ENCODE peak calls at places on chromosomes 11 and 22, in four cellular contexts. L is right lobe of liver, B is IMR-90, K is neuronal stem cell. R is an unnamed sample.

GRCh38 chr11:132643239-132643638 is 889.1 kb downstream of the OPCML start:
- DNase-seq in L (no peak), B (no peak), K (no peak), R (no peak)

GRCh38 chr22:40220316-40221054 is 42.8 kb downstream of the TNRC6B start:
- DNase-seq in B (no peak), L (no peak), K (no peak), R (no peak)

GRCh38 chr11:117677729-117678310 is 119.2 kb downstream of the DSCAML1 start:
- DNase-seq in K (no peak), L (no peak), B (no peak), R (no peak)

GRCh38 chr22:20663941-20664593 is 109.8 kb upstream of the SERPIND1 start:
- DNase-seq in B (no peak), K (no peak), L (no peak), R (no peak)

GRCh38 chr22:20536590-20537324 is 29.3 kb downstream of the MED15 start:
- DNase-seq in K (no peak), B (no peak), L (no peak), R (peak; percentile 33)

GRCh38 chr11:73331138-73331916 is 23.3 kb downstream of the ARHGEF17 start:
- DNase-seq in L (no peak), B (peak; percentile 36), K (peak; percentile 87), R (no peak)

GRCh38 chr11:110918351-110918750 is 206.1 kb upstream of the ARHGAP20 start:
- DNase-seq in K (no peak), L (no peak), B (no peak), R (no peak)

GRCh38 chr11:122453586-122453985 is 201.9 kb upstream of the UBASH3B start:
- DNase-seq in B (no peak), L (no peak), K (no peak), R (no peak)

GRCh38 chr11:81007046-81007445 is 1566.2 kb upstream of the TENM4 start:
- DNase-seq in K (no peak), B (peak; percentile 14), L (no peak), R (no peak)

GRCh38 chr11:100883860-100884259 is 196.8 kb downstream of the ARHGAP42 start:
- DNase-seq in L (no peak), B (no peak), K (no peak), R (no peak)

GRCh38 chr22:39290248-39290720 is 29.1 kb downstream of the RPL3 start:
- DNase-seq in B (no peak), K (no peak), L (no peak), R (no peak)

GRCh38 chr11:65851083-65851579 is 6.8 kb downstream of the CFL1 start:
- DNase-seq in B (no peak), K (no peak), L (no peak), R (no peak)

GRCh38 chr11:32792948-32793475 is 1.4 kb downstream of the CCDC73 start:
- DNase-seq in B (peak; percentile 27), K (peak; percentile 27), L (peak; percentile 28), R (no peak)

GRCh38 chr11:110606415-110606814 is 105.8 kb downstream of the ARHGAP20 start:
- DNase-seq in K (no peak), B (no peak), L (no peak), R (no peak)

GRCh38 chr11:119782673-119783072 is 53.7 kb upstream of the NECTIN1 start:
- DNase-seq in B (peak; percentile 8), L (no peak), K (no peak), R (peak; percentile 7)

GRCh38 chr11:131510662-131511061 is 140.2 kb downstream of the NTM start:
- DNase-seq in B (no peak), L (no peak), K (no peak), R (no peak)
- H3K27me3 ChIP-seq in B (no peaks in the 10 kb centered on the region), L (no peaks in the 10 kb centered on the region), K (no peaks in the 10 kb centered on the region), R (no peaks in the 10 kb centered on the region)

GRCh38 chr22:28440517-28441366 is 238.9 kb downstream of the TTC28 start:
- DNase-seq in K (no peak), B (peak; percentile 80), L (no peak), R (no peak)
- H3K4me3 ChIP-seq in K (no peak overlapping the region), B (no peak overlapping the region), L (no peak overlapping the region), R (peak overlapping the region; percentile 64)

GRCh38 chr22:33082221-33082620 is 24.0 kb upstream of the SYN3 start:
- DNase-seq in L (no peak), B (no peak), K (no peak), R (no peak)
- H3K27ac ChIP-seq in L (no peak overlapping the region), B (no peak overlapping the region), K (no peak overlapping the region), R (no peak overlapping the region)

DNA sequence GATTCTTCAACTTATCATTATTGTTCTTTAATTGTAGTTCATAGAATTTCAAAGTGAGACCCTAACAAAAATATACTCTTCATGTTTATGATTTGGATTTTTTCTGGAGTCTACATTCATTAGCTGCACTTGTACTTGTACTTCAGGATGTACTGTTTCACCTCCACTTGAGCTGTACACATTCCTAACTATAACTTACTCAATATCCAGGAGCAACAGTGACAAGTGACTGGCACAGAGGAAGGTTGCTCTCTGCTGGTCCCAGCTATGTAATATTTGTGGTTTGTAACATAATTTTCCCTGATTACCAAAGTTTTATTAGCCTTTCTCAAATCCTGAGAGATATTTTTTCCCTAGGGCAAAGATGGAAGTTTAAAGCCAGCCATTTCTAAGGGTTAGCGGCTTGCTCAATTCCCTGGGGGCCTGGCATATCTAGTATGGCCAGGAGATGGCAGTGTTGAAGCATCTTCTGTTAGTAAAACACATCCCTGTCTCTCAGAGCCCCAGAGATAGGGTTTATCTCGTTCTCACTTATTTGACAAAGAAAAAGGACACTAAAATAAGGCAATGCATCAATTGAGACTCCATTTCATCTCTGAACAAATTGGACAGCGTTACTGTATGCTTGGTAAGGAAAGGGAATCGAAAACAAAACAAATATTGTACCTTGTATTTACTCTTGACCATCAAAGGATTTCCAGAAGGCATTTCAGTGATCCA is 14.2 kb downstream of the OR52A5 start:
- DNase-seq in L (peak; percentile 28), B (peak; percentile 76), K (peak; percentile 68), R (no peak)
- H3K27me3 ChIP-seq in L (no peaks in the 10 kb centered on the region), B (no peaks in the 10 kb centered on the region), K (no peaks in the 10 kb centered on the region), R (no peaks in the 10 kb centered on the region)

R was measured in lower lobe of right lung.